ENCODE peak calls at places on chromosomes 6 and 20, in eight cellular contexts. One of them, this sample, is unnamed.

GRCh38 chr6:13794184-13794583 is 20.2 kb downstream of the MCUR1 start:
- DNase-seq in breast epithelium: no peak
- DNase-seq in esophagus muscularis mucosa: no peak
- DNase-seq in spleen: no peak
- DNase-seq in progenitor cell of endocrine pancreas: no peak
- DNase-seq in lower leg skin: no peak
- DNase-seq in heart left ventricle: no peak
- DNase-seq in nephron progenitor cell: no peak
- DNase-seq in this sample: no peak

GRCh38 chr6:45416700-45417099 is 39.0 kb upstream of the SUPT3H start:
- DNase-seq in breast epithelium: no peak
- DNase-seq in esophagus muscularis mucosa: no peak
- DNase-seq in spleen: no peak
- DNase-seq in progenitor cell of endocrine pancreas: no peak
- DNase-seq in lower leg skin: no peak
- DNase-seq in heart left ventricle: no peak
- DNase-seq in nephron progenitor cell: no peak
- DNase-seq in this sample: no peak

GRCh38 chr6:11851405-11851804 is 72.8 kb upstream of the ADTRP start:
- DNase-seq in breast epithelium: no peak
- DNase-seq in esophagus muscularis mucosa: no peak
- DNase-seq in spleen: no peak
- DNase-seq in progenitor cell of endocrine pancreas: no peak
- DNase-seq in lower leg skin: no peak
- DNase-seq in heart left ventricle: no peak
- DNase-seq in nephron progenitor cell: no peak
- DNase-seq in this sample: no peak

GRCh38 chr20:8583209-8584106 is 451.4 kb downstream of the PLCB1 start:
- DNase-seq in breast epithelium: no peak
- DNase-seq in esophagus muscularis mucosa: no peak
- DNase-seq in spleen: no peak
- DNase-seq in progenitor cell of endocrine pancreas: no peak
- DNase-seq in lower leg skin: no peak
- DNase-seq in heart left ventricle: no peak
- DNase-seq in nephron progenitor cell: no peak
- DNase-seq in this sample: no peak

GRCh38 chr6:33856655-33857054 is 52.9 kb upstream of the MLN start:
- DNase-seq in breast epithelium: no peak
- DNase-seq in esophagus muscularis mucosa: no peak
- DNase-seq in spleen: peak; percentile 91
- DNase-seq in progenitor cell of endocrine pancreas: no peak
- DNase-seq in lower leg skin: no peak
- DNase-seq in heart left ventricle: no peak
- DNase-seq in nephron progenitor cell: no peak
- DNase-seq in this sample: no peak

GRCh38 chr6:84811351-84811750 is 47.0 kb upstream of the TBX18 start:
- DNase-seq in breast epithelium: no peak
- DNase-seq in esophagus muscularis mucosa: no peak
- DNase-seq in spleen: no peak
- DNase-seq in progenitor cell of endocrine pancreas: no peak
- DNase-seq in lower leg skin: no peak
- DNase-seq in heart left ventricle: no peak
- DNase-seq in nephron progenitor cell: no peak
- DNase-seq in this sample: no peak

GRCh38 chr6:54283877-54284860 is 24.1 kb upstream of the TINAG start:
- DNase-seq in breast epithelium: no peak
- DNase-seq in esophagus muscularis mucosa: no peak
- DNase-seq in spleen: no peak
- DNase-seq in progenitor cell of endocrine pancreas: no peak
- DNase-seq in lower leg skin: no peak
- DNase-seq in heart left ventricle: no peak
- DNase-seq in nephron progenitor cell: peak; percentile 7
- DNase-seq in this sample: no peak

GRCh38 chr6:98487612-98488011 is 346.8 kb upstream of the POU3F2 start:
- DNase-seq in breast epithelium: no peak
- DNase-seq in esophagus muscularis mucosa: no peak
- DNase-seq in spleen: no peak
- DNase-seq in progenitor cell of endocrine pancreas: no peak
- DNase-seq in lower leg skin: no peak
- DNase-seq in heart left ventricle: no peak
- DNase-seq in nephron progenitor cell: no peak
- DNase-seq in this sample: no peak

GRCh38 chr6:25579902-25580495 is 72.0 kb upstream of the SCGN start:
- DNase-seq in breast epithelium: no peak
- DNase-seq in esophagus muscularis mucosa: no peak
- DNase-seq in spleen: no peak
- DNase-seq in progenitor cell of endocrine pancreas: no peak
- DNase-seq in lower leg skin: no peak
- DNase-seq in heart left ventricle: no peak
- DNase-seq in nephron progenitor cell: no peak
- DNase-seq in this sample: no peak

GRCh38 chr6:14921170-14921569 is 324.7 kb upstream of the JARID2 start:
- DNase-seq in breast epithelium: no peak
- DNase-seq in esophagus muscularis mucosa: no peak
- DNase-seq in spleen: peak; percentile 92
- DNase-seq in progenitor cell of endocrine pancreas: peak; percentile 37
- DNase-seq in lower leg skin: peak; percentile 59
- DNase-seq in heart left ventricle: peak; percentile 75
- DNase-seq in nephron progenitor cell: peak; percentile 76
- DNase-seq in this sample: no peak

GRCh38 chr6:130852844-130853554 is 25.8 kb downstream of the SMLR1 start:
- DNase-seq in breast epithelium: no peak
- DNase-seq in esophagus muscularis mucosa: no peak
- DNase-seq in spleen: no peak
- DNase-seq in progenitor cell of endocrine pancreas: no peak
- DNase-seq in lower leg skin: no peak
- DNase-seq in heart left ventricle: no peak
- DNase-seq in nephron progenitor cell: no peak
- DNase-seq in this sample: no peak

GRCh38 chr6:32194825-32195651 is 2.6 kb upstream of the GPSM3 start:
- DNase-seq in breast epithelium: no peak
- DNase-seq in esophagus muscularis mucosa: no peak
- DNase-seq in spleen: no peak
- DNase-seq in progenitor cell of endocrine pancreas: no peak
- DNase-seq in lower leg skin: no peak
- DNase-seq in heart left ventricle: peak; percentile 28
- DNase-seq in nephron progenitor cell: no peak
- DNase-seq in this sample: no peak

GRCh38 chr20:51059862-51060261 is 37.0 kb upstream of the KCNG1 start:
- DNase-seq in breast epithelium: no peak
- DNase-seq in esophagus muscularis mucosa: no peak
- DNase-seq in spleen: no peak
- DNase-seq in progenitor cell of endocrine pancreas: no peak
- DNase-seq in lower leg skin: no peak
- DNase-seq in heart left ventricle: no peak
- DNase-seq in nephron progenitor cell: no peak
- DNase-seq in this sample: no peak

GRCh38 chr6:119116712-119117281 is 38.3 kb upstream of the FAM184A start:
- DNase-seq in breast epithelium: no peak
- DNase-seq in esophagus muscularis mucosa: no peak
- DNase-seq in spleen: no peak
- DNase-seq in progenitor cell of endocrine pancreas: no peak
- DNase-seq in lower leg skin: no peak
- DNase-seq in heart left ventricle: no peak
- DNase-seq in nephron progenitor cell: no peak
- DNase-seq in this sample: no peak

GRCh38 chr6:44576132-44576601 is 188.7 kb downstream of the CDC5L start:
- DNase-seq in breast epithelium: no peak
- DNase-seq in esophagus muscularis mucosa: no peak
- DNase-seq in spleen: no peak
- DNase-seq in progenitor cell of endocrine pancreas: no peak
- DNase-seq in lower leg skin: no peak
- DNase-seq in heart left ventricle: no peak
- DNase-seq in nephron progenitor cell: no peak
- DNase-seq in this sample: no peak

GRCh38 chr6:119348308-119349040 is 1.1 kb downstream of the MAN1A1 start:
- DNase-seq in breast epithelium: no peak
- DNase-seq in esophagus muscularis mucosa: no peak
- DNase-seq in spleen: peak; percentile 90
- DNase-seq in progenitor cell of endocrine pancreas: peak; percentile 23
- DNase-seq in lower leg skin: no peak
- DNase-seq in heart left ventricle: peak; percentile 45
- DNase-seq in nephron progenitor cell: peak; percentile 57
- DNase-seq in this sample: peak; percentile 75

GRCh38 chr20:40493071-40493470 is 196.0 kb downstream of the MAFB start:
- DNase-seq in breast epithelium: no peak
- DNase-seq in esophagus muscularis mucosa: no peak
- DNase-seq in spleen: no peak
- DNase-seq in progenitor cell of endocrine pancreas: no peak
- DNase-seq in lower leg skin: no peak
- DNase-seq in heart left ventricle: peak; percentile 33
- DNase-seq in nephron progenitor cell: no peak
- DNase-seq in this sample: no peak

GRCh38 chr6:130980310-130981032 is 82.6 kb downstream of the EPB41L2 start:
- DNase-seq in breast epithelium: no peak
- DNase-seq in esophagus muscularis mucosa: no peak
- DNase-seq in spleen: no peak
- DNase-seq in progenitor cell of endocrine pancreas: no peak
- DNase-seq in lower leg skin: no peak
- DNase-seq in heart left ventricle: no peak
- DNase-seq in nephron progenitor cell: no peak
- DNase-seq in this sample: no peak

GRCh38 chr6:14610141-14610540 is 492.6 kb downstream of the CD83 start:
- DNase-seq in breast epithelium: no peak
- DNase-seq in esophagus muscularis mucosa: no peak
- DNase-seq in spleen: no peak
- DNase-seq in progenitor cell of endocrine pancreas: no peak
- DNase-seq in lower leg skin: no peak
- DNase-seq in heart left ventricle: no peak
- DNase-seq in nephron progenitor cell: no peak
- DNase-seq in this sample: no peak

GRCh38 chr6:38068854-38069253 is 249.3 kb downstream of the ZFAND3 start:
- DNase-seq in breast epithelium: no peak
- DNase-seq in esophagus muscularis mucosa: no peak
- DNase-seq in spleen: no peak
- DNase-seq in progenitor cell of endocrine pancreas: no peak
- DNase-seq in lower leg skin: no peak
- DNase-seq in heart left ventricle: no peak
- DNase-seq in nephron progenitor cell: no peak
- DNase-seq in this sample: no peak

GRCh38 chr6:2412731-2413130 is 167.3 kb upstream of the GMDS start:
- DNase-seq in breast epithelium: no peak
- DNase-seq in esophagus muscularis mucosa: no peak
- DNase-seq in spleen: no peak
- DNase-seq in progenitor cell of endocrine pancreas: no peak
- DNase-seq in lower leg skin: no peak
- DNase-seq in heart left ventricle: no peak
- DNase-seq in nephron progenitor cell: no peak
- DNase-seq in this sample: no peak

GRCh38 chr6:158287047-158287446 is 25.2 kb upstream of the TULP4 start:
- DNase-seq in breast epithelium: no peak
- DNase-seq in esophagus muscularis mucosa: no peak
- DNase-seq in spleen: no peak
- DNase-seq in progenitor cell of endocrine pancreas: no peak
- DNase-seq in lower leg skin: no peak
- DNase-seq in heart left ventricle: no peak
- DNase-seq in nephron progenitor cell: no peak
- DNase-seq in this sample: no peak

GRCh38 chr6:74289881-74290280 is 593.9 kb downstream of the CD109 start:
- DNase-seq in breast epithelium: no peak
- DNase-seq in esophagus muscularis mucosa: no peak
- DNase-seq in spleen: no peak
- DNase-seq in progenitor cell of endocrine pancreas: no peak
- DNase-seq in lower leg skin: no peak
- DNase-seq in heart left ventricle: no peak
- DNase-seq in nephron progenitor cell: no peak
- DNase-seq in this sample: no peak

GRCh38 chr6:132730560-132730959 is 16.7 kb upstream of the VNN1 start:
- DNase-seq in breast epithelium: no peak
- DNase-seq in esophagus muscularis mucosa: no peak
- DNase-seq in spleen: no peak
- DNase-seq in progenitor cell of endocrine pancreas: no peak
- DNase-seq in lower leg skin: no peak
- DNase-seq in heart left ventricle: no peak
- DNase-seq in nephron progenitor cell: no peak
- DNase-seq in this sample: no peak

GRCh38 chr6:140979642-140980091 is 1153.1 kb upstream of the GJE1 start:
- DNase-seq in breast epithelium: no peak
- DNase-seq in esophagus muscularis mucosa: no peak
- DNase-seq in spleen: no peak
- DNase-seq in progenitor cell of endocrine pancreas: no peak
- DNase-seq in lower leg skin: peak; percentile 30
- DNase-seq in heart left ventricle: peak; percentile 31
- DNase-seq in nephron progenitor cell: no peak
- DNase-seq in this sample: no peak

DNA sequence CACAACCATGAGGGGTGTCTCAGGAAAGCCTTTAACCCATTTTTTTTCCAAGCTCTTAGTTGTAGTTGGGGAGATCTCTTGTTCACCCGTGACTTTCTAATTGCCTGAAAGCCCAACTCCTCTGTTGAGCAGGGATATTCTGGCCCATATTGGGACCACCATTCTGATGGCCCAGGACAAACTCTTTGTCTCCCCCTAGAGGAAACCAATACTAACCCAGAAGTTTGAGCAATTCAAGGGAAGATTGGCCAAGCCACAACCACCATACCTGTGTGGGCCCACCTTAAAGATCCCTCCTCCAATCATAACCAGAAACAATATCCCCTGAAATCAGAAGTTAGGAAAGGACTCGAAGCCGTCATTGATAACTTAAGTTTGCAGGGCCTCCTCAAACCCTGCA is 132.6 kb downstream of the THBS2 start:
- DNase-seq in breast epithelium: no peak
- DNase-seq in esophagus muscularis mucosa: peak; percentile 26
- DNase-seq in spleen: no peak
- DNase-seq in progenitor cell of endocrine pancreas: no peak
- DNase-seq in lower leg skin: no peak
- DNase-seq in heart left ventricle: no peak
- DNase-seq in nephron progenitor cell: no peak
- DNase-seq in this sample: no peak
- TF ChIP-seq CTCF in breast epithelium: no peak
- TF ChIP-seq CTCF in esophagus muscularis mucosa: no peak
- TF ChIP-seq CTCF in spleen: no peak
- TF ChIP-seq CTCF in progenitor cell of endocrine pancreas: no peak
- TF ChIP-seq CTCF in lower leg skin: no peak
- TF ChIP-seq CTCF in heart left ventricle: no peak
- TF ChIP-seq CTCF in nephron progenitor cell: no peak
- TF ChIP-seq CTCF in this sample: no peak

GRCh38 chr6:30767158-30767943 is 23.0 kb upstream of the IER3 start:
- DNase-seq in breast epithelium: no peak
- DNase-seq in esophagus muscularis mucosa: no peak
- DNase-seq in spleen: no peak
- DNase-seq in progenitor cell of endocrine pancreas: no peak
- DNase-seq in lower leg skin: no peak
- DNase-seq in heart left ventricle: no peak
- DNase-seq in nephron progenitor cell: no peak
- DNase-seq in this sample: no peak
- TF ChIP-seq CTCF in breast epithelium: no peak
- TF ChIP-seq CTCF in esophagus muscularis mucosa: no peak
- TF ChIP-seq CTCF in spleen: no peak
- TF ChIP-seq CTCF in progenitor cell of endocrine pancreas: no peak
- TF ChIP-seq CTCF in lower leg skin: no peak
- TF ChIP-seq CTCF in heart left ventricle: no peak
- TF ChIP-seq CTCF in nephron progenitor cell: no peak
- TF ChIP-seq CTCF in this sample: no peak

GRCh38 chr20:42483694-42484303 is 705.9 kb downstream of the PTPRT start:
- DNase-seq in breast epithelium: no peak
- DNase-seq in esophagus muscularis mucosa: no peak
- DNase-seq in spleen: no peak
- DNase-seq in progenitor cell of endocrine pancreas: no peak
- DNase-seq in lower leg skin: no peak
- DNase-seq in heart left ventricle: no peak
- DNase-seq in nephron progenitor cell: peak; percentile 53
- DNase-seq in this sample: no peak
- TF ChIP-seq CTCF in breast epithelium: peak; percentile 12
- TF ChIP-seq CTCF in esophagus muscularis mucosa: no peak
- TF ChIP-seq CTCF in spleen: no peak
- TF ChIP-seq CTCF in progenitor cell of endocrine pancreas: peak; percentile 64
- TF ChIP-seq CTCF in lower leg skin: no peak
- TF ChIP-seq CTCF in heart left ventricle: peak; percentile 34
- TF ChIP-seq CTCF in nephron progenitor cell: peak; percentile 62
- TF ChIP-seq CTCF in this sample: peak; percentile 73

GRCh38 chr6:157271911-157272310 is 51.4 kb downstream of the TMEM242 start:
- DNase-seq in breast epithelium: no peak
- DNase-seq in esophagus muscularis mucosa: no peak
- DNase-seq in spleen: peak; percentile 45
- DNase-seq in progenitor cell of endocrine pancreas: no peak
- DNase-seq in lower leg skin: no peak
- DNase-seq in heart left ventricle: no peak
- DNase-seq in nephron progenitor cell: no peak
- DNase-seq in this sample: no peak
- TF ChIP-seq CTCF in breast epithelium: no peak
- TF ChIP-seq CTCF in esophagus muscularis mucosa: no peak
- TF ChIP-seq CTCF in spleen: no peak
- TF ChIP-seq CTCF in progenitor cell of endocrine pancreas: no peak
- TF ChIP-seq CTCF in lower leg skin: no peak
- TF ChIP-seq CTCF in heart left ventricle: no peak
- TF ChIP-seq CTCF in nephron progenitor cell: no peak
- TF ChIP-seq CTCF in this sample: no peak

This sample was measured in type B pancreatic cell.